ENCODE peak calls at places on chromosomes 11 and 22, in ten cellular contexts. W, P, J, X, Z, R, K, N, I and E are unnamed samples.

GRCh38 chr11:70522613-70523311 is 124.4 kb downstream of the CTTN start:
- DNase-seq in K (no peak), R (no peak), J (no peak), Z (no peak), N (no peak), I (no peak), X (no peak), P (peak), W (peak), E (no peak)

GRCh38 chr11:9090488-9091043 is 833 bp downstream of the SCUBE2 start:
- DNase-seq in P (no peak), W (no peak), K (peak), R (no peak), X (no peak), I (no peak), J (no peak), N (no peak), Z (no peak), E (no peak)

GRCh38 chr11:73551697-73552096 is 46.2 kb downstream of the FAM168A start:
- DNase-seq in X (no peak), R (peak), Z (no peak), K (no peak), J (no peak), W (no peak), P (no peak), N (no peak), I (no peak), E (no peak)

GRCh38 chr11:74471037-74471436 is 3.7 kb upstream of the KCNE3 start:
- DNase-seq in W (no peak), N (no peak), P (no peak), R (no peak), Z (no peak), K (no peak), J (no peak), X (no peak), I (no peak), E (no peak)

GRCh38 chr11:1205121-1205986 is 17.5 kb upstream of the MUC5B start:
- DNase-seq in P (peak), Z (no peak), I (no peak), J (peak), N (no peak), W (no peak), X (no peak), R (no peak), K (peak), E (no peak)

GRCh38 chr11:92911478-92911877 is 58.0 kb upstream of the MTNR1B start:
- DNase-seq in Z (no peak), R (no peak), P (no peak), K (no peak), W (no peak), X (no peak), N (no peak), I (no peak), J (no peak), E (no peak)

GRCh38 chr11:3947084-3947483 is 91.6 kb downstream of the STIM1 start:
- DNase-seq in N (peak), R (peak), I (peak), Z (no peak), W (no peak), P (no peak), K (peak), X (no peak), J (no peak), E (no peak)

GRCh38 chr22:46578824-46579561 is 41.2 kb upstream of the GRAMD4 start:
- DNase-seq in Z (no peak), P (peak), N (no peak), J (no peak), X (no peak), K (no peak), I (no peak), R (peak), W (peak), E (no peak)

GRCh38 chr11:133919330-133920108 is 37.2 kb downstream of the IGSF9B start:
- DNase-seq in W (peak), R (no peak), N (no peak), Z (no peak), K (no peak), J (peak), P (no peak), X (no peak), I (no peak), E (no peak)

GRCh38 chr11:921921-922678 is 3.6 kb upstream of the AP2A2 start:
- DNase-seq in J (no peak), K (no peak), R (no peak), I (no peak), N (no peak), X (no peak), Z (no peak), P (no peak), W (peak), E (no peak)

GRCh38 chr11:91174734-91175133 is 951.9 kb upstream of the CHORDC1 start:
- DNase-seq in W (no peak), Z (no peak), R (no peak), I (no peak), X (no peak), P (no peak), N (no peak), J (no peak), K (no peak), E (no peak)

GRCh38 chr22:46661221-46661851 is 41.1 kb downstream of the GRAMD4 start:
- DNase-seq in J (no peak), W (no peak), N (no peak), Z (no peak), K (no peak), R (peak), P (no peak), I (peak), X (peak), E (no peak)

GRCh38 chr11:11265994-11266606 is 87.0 kb downstream of the CSNK2A3 start:
- DNase-seq in X (peak), R (peak), Z (no peak), I (peak), N (peak), K (peak), J (peak), P (no peak), W (peak), E (no peak)

GRCh38 chr22:46030241-46030880 is 53.4 kb upstream of the WNT7B start:
- DNase-seq in P (peak), Z (peak), W (no peak), J (peak), K (no peak), R (no peak), I (no peak), N (no peak), X (no peak), E (no peak)

GRCh38 chr11:68362801-68363379 is 50.5 kb downstream of the LRP5 start:
- DNase-seq in X (no peak), N (no peak), Z (no peak), K (no peak), P (no peak), R (no peak), I (no peak), J (no peak), W (no peak), E (no peak)

GRCh38 chr22:49372530-49373288 is 455.0 kb downstream of the BRD1 start:
- DNase-seq in R (no peak), J (peak), Z (no peak), W (no peak), I (no peak), X (peak), K (no peak), N (peak), P (no peak), E (no peak)

GRCh38 chr11:114758627-114759026 is 80.3 kb downstream of the NXPE2 start:
- DNase-seq in J (no peak), K (no peak), P (no peak), X (no peak), N (no peak), Z (no peak), W (no peak), I (no peak), R (no peak), E (no peak)

GRCh38 chr11:107785401-107785800 is 73.2 kb downstream of the SLC35F2 start:
- DNase-seq in R (peak), X (no peak), P (no peak), J (no peak), I (no peak), N (no peak), W (no peak), K (no peak), Z (no peak), E (no peak)

GRCh38 chr11:107780136-107780535 is 68.3 kb upstream of the SLN start:
- DNase-seq in I (no peak), J (no peak), N (no peak), X (no peak), W (no peak), K (no peak), P (no peak), Z (no peak), R (peak), E (no peak)

GRCh38 chr11:15127341-15127740 is 12.6 kb downstream of the INSC start:
- DNase-seq in X (no peak), J (no peak), Z (no peak), K (no peak), I (no peak), W (no peak), N (no peak), P (no peak), R (peak), E (no peak)

GRCh38 chr22:44685384-44686056 is 16.5 kb upstream of the PRR5 start:
- DNase-seq in J (peak), I (peak), W (no peak), P (no peak), K (peak), Z (no peak), X (peak), R (peak), N (peak), E (peak)

GRCh38 chr11:119585038-119585666 is 143.8 kb downstream of the NECTIN1 start:
- DNase-seq in J (peak), I (no peak), K (no peak), W (no peak), R (no peak), N (no peak), Z (no peak), P (no peak), X (no peak), E (no peak)

GRCh38 chr11:119580751-119581150 is 148.2 kb downstream of the NECTIN1 start:
- DNase-seq in Z (no peak), J (no peak), X (no peak), W (no peak), P (no peak), R (no peak), N (no peak), K (no peak), I (no peak), E (no peak)

GRCh38 chr11:119584193-119585037 is 144.6 kb downstream of the NECTIN1 start:
- DNase-seq in Z (no peak), W (peak), P (no peak), N (no peak), X (no peak), I (no peak), K (no peak), R (peak), J (peak), E (no peak)

GRCh38 chr11:119586181-119586580 is 142.8 kb downstream of the NECTIN1 start:
- DNase-seq in I (no peak), P (no peak), N (no peak), K (no peak), R (no peak), J (no peak), W (no peak), Z (no peak), X (no peak), E (no peak)

GRCh38 chr11:119583585-119583984 is 145.4 kb downstream of the NECTIN1 start:
- DNase-seq in R (no peak), I (no peak), N (no peak), P (no peak), K (no peak), W (no peak), J (peak), X (no peak), Z (no peak), E (no peak)
- TF ChIP-seq CTCF in R (no peak), I (no peak), N (no peak), P (no peak), K (peak), W (no peak), J (peak), X (no peak), Z (no peak), E (no peak)

GRCh38 chr11:16252373-16252772 is 104.0 kb downstream of the SOX6 start:
- DNase-seq in W (no peak), P (no peak), J (no peak), I (no peak), K (no peak), X (no peak), R (peak), Z (no peak), N (no peak), E (no peak)
- TF ChIP-seq CTCF in W (no peak), P (peak), J (no peak), I (no peak), K (no peak), X (peak), R (peak), Z (no peak), N (no peak), E (peak)

GRCh38 chr11:32374261-32374711 is 61.1 kb downstream of the WT1 start:
- DNase-seq in W (no peak), X (peak), P (no peak), I (no peak), K (peak), Z (no peak), J (peak), N (no peak), R (peak), E (no peak)
- TF ChIP-seq CTCF in W (no peak), X (peak), P (peak), I (no peak), K (peak), Z (no peak), J (peak), N (no peak), R (peak), E (peak)

GRCh38 chr11:21475276-21475675 is 717.6 kb upstream of the ANO5 start:
- DNase-seq in X (no peak), R (no peak), I (no peak), K (no peak), P (no peak), Z (no peak), N (no peak), W (no peak), J (no peak), E (no peak)
- TF ChIP-seq CTCF in X (no peak), R (no peak), I (no peak), K (no peak), P (no peak), Z (no peak), N (no peak), W (no peak), J (no peak), E (no peak)

DNA sequence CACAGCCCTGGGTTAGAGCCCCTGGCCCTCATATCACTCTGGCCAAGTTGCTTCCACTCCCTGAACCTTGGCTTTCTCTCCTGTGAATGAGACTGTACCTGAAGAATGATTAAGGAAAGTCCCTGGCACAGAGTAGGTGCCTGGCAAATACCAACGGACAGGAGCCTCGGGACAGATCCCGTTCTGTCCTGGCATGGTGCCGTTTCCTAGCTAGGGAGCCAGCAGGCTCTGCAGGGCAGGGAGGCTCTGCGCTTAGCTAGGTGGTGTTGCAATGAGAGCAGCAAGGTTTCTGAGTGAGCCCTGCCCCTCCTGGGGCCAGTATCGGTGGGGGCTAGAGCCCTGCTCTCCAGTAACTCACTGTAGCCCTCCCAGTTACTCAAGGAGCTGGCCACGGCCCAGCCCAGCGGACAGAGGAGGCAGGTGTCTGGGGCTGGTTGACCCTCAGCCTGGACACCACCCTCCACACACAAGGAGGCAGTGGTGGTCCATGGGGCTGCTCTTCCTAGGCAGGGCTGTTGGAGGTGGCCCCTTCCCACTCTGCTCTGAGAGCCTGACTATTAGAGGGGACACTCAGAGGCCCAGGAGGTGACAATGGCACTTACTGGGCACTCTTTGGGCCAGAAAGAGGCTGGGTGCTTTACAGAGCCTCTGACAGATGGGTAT is 74.4 kb downstream of the NFAM1 start:
- DNase-seq in K (no peak), W (no peak), J (no peak), P (peak), R (no peak), N (no peak), X (no peak), I (no peak), Z (no peak), E (no peak)
- TF ChIP-seq CTCF in K (no peak), W (no peak), J (no peak), P (no peak), R (no peak), N (no peak), X (no peak), I (no peak), Z (no peak), E (no peak)

GRCh38 chr11:126890561-126890960 is 110.0 kb downstream of the KIRREL3 start:
- DNase-seq in Z (no peak), W (no peak), X (no peak), P (no peak), I (no peak), K (no peak), R (no peak), N (no peak), J (peak), E (no peak)
- TF ChIP-seq CTCF in Z (no peak), W (no peak), X (no peak), P (no peak), I (no peak), K (no peak), R (no peak), N (no peak), J (no peak), E (no peak)

DNA sequence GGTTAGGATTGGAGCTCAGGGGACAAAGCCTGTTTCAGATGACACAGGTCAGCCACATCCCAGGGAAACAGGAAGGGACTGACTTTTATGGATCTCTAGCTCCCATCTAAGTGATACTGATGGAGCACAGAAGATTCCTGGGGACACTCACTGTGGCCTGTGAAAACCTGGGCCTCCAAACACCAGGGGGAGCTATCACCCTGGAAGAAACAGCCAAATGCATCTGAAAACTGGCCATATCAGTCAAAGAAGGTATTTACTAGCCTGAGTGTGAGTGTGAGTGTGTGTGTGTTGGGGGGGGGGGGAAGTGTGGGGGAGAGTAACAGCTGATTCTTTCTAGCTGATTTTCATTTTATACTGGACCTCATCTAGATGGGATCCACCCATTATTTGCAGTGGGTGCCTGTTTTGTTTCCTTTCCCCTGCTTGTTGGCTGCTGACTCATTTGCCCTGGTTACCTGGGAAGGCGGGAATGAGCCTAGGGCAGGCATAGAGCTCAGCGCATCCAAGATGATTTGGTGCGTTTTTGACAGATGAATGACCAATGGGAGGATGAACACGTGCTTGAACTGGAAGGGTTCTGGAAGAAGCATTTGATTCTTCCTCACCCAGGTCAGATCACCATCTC is 284.0 kb downstream of the KIRREL3 start:
- DNase-seq in R (peak), K (peak), P (no peak), I (peak), X (peak), Z (peak), J (peak), N (no peak), W (no peak), E (no peak)
- TF ChIP-seq CTCF in R (peak), K (peak), P (peak), I (peak), X (peak), Z (no peak), J (peak), N (no peak), W (peak), E (peak)

GRCh38 chr11:47216141-47216798 is 1.5 kb downstream of the DDB2 start:
- DNase-seq in N (peak), W (no peak), J (no peak), Z (no peak), I (peak), K (peak), P (no peak), X (peak), R (peak), E (peak)
- TF ChIP-seq CTCF in N (no peak), W (no peak), J (no peak), Z (no peak), I (no peak), K (no peak), P (peak), X (no peak), R (no peak), E (no peak)